ENCODE peak calls at places on chromosome 1, in ten cellular contexts. R is GM13976, L is nephron progenitor cell, G is breast epithelium, K is WTC11, A is hepatocyte, V is endothelial cell, B is A549, Z is progenitor cell of endocrine pancreas, M is suprapubic skin. D is an unnamed sample.

GRCh38 chr1:242211254-242212022 is 212.5 kb upstream of the MAP1LC3C start:
- DNase-seq in R (no peak), L (no peak), G (no peak), K (peak; percentile 14), A (peak; percentile 26), V (no peak), B (no peak), Z (no peak), M (no peak), D (no peak)

GRCh38 chr1:30990594-30990993 is 74.9 kb downstream of the PUM1 start:
- DNase-seq in R (no peak), L (no peak), G (no peak), K (no peak), A (no peak), V (no peak), B (no peak), Z (no peak), M (no peak), D (no peak)

GRCh38 chr1:235972316-235973090 is 92.4 kb downstream of the NID1 start:
- DNase-seq in R (peak; percentile 43), L (no peak), G (no peak), K (no peak), A (peak; percentile 25), V (no peak), B (no peak), Z (no peak), M (no peak), D (no peak)

GRCh38 chr1:64505232-64505943 is 35.5 kb downstream of the CACHD1 start:
- DNase-seq in R (peak; percentile 32), L (peak; percentile 78), G (no peak), K (peak; percentile 77), A (peak; percentile 68), V (peak; percentile 39), B (peak; percentile 14), Z (peak; percentile 50), M (peak; percentile 78), D (no peak)

GRCh38 chr1:32748348-32748747 is 45.8 kb upstream of the SYNC start:
- DNase-seq in R (no peak), L (no peak), G (no peak), K (no peak), A (no peak), V (no peak), B (no peak), Z (no peak), M (no peak), D (no peak)

GRCh38 chr1:236297161-236297560 is 15.4 kb upstream of the ERO1B start:
- DNase-seq in R (no peak), L (no peak), G (no peak), K (no peak), A (no peak), V (no peak), B (no peak), Z (no peak), M (no peak), D (no peak)

GRCh38 chr1:31479801-31480200 is 66.8 kb downstream of the SERINC2 start:
- DNase-seq in R (no peak), L (no peak), G (no peak), K (no peak), A (no peak), V (no peak), B (no peak), Z (no peak), M (no peak), D (no peak)

GRCh38 chr1:151892190-151892589 is 17.1 kb downstream of the THEM4 start:
- DNase-seq in R (no peak), L (no peak), G (no peak), K (no peak), A (no peak), V (no peak), B (no peak), Z (no peak), M (no peak), D (no peak)

GRCh38 chr1:180201451-180202200 is 28.4 kb upstream of the LHX4 start:
- DNase-seq in R (no peak), L (no peak), G (no peak), K (no peak), A (no peak), V (no peak), B (no peak), Z (no peak), M (no peak), D (no peak)

GRCh38 chr1:178096421-178096820 is 2.5 kb downstream of the RASAL2 start:
- DNase-seq in R (no peak), L (no peak), G (no peak), K (no peak), A (no peak), V (no peak), B (no peak), Z (no peak), M (no peak), D (no peak)

GRCh38 chr1:198776602-198777029 is 137.8 kb downstream of the PTPRC start:
- DNase-seq in R (no peak), L (no peak), G (no peak), K (no peak), A (no peak), V (peak; percentile 8), B (no peak), Z (no peak), M (no peak), D (no peak)

GRCh38 chr1:182809414-182809957 is 19.9 kb downstream of the NPL start:
- DNase-seq in R (no peak), L (no peak), G (no peak), K (no peak), A (no peak), V (no peak), B (no peak), Z (no peak), M (no peak), D (no peak)

GRCh38 chr1:53585565-53585964 is 126.4 kb downstream of the DMRTB1 start:
- DNase-seq in R (no peak), L (no peak), G (no peak), K (no peak), A (no peak), V (no peak), B (no peak), Z (no peak), M (peak; percentile 40), D (peak; percentile 56)

GRCh38 chr1:18414321-18414720 is 66.4 kb upstream of the KLHDC7A start:
- DNase-seq in R (no peak), L (no peak), G (no peak), K (no peak), A (peak; percentile 37), V (no peak), B (no peak), Z (no peak), M (no peak), D (no peak)

GRCh38 chr1:232278925-232279324 is 351.0 kb downstream of the SIPA1L2 start:
- DNase-seq in R (no peak), L (no peak), G (no peak), K (no peak), A (no peak), V (no peak), B (no peak), Z (no peak), M (no peak), D (no peak)

GRCh38 chr1:40898434-40898900 is 36.3 kb upstream of the CITED4 start:
- DNase-seq in R (peak; percentile 48), L (no peak), G (peak; percentile 43), K (no peak), A (no peak), V (no peak), B (peak; percentile 71), Z (no peak), M (no peak), D (no peak)

GRCh38 chr1:2641381-2642130 is 8.7 kb upstream of the MMEL1 start:
- DNase-seq in R (peak; percentile 36), L (no peak), G (no peak), K (no peak), A (peak; percentile 9), V (no peak), B (no peak), Z (no peak), M (no peak), D (no peak)

GRCh38 chr1:108316545-108316944 is 72.7 kb upstream of the NBPF4 start:
- DNase-seq in R (no peak), L (no peak), G (no peak), K (no peak), A (no peak), V (no peak), B (peak; percentile 14), Z (no peak), M (no peak), D (no peak)

GRCh38 chr1:24861821-24862727 is 68.0 kb downstream of the RUNX3 start:
- DNase-seq in R (no peak), L (no peak), G (no peak), K (no peak), A (peak; percentile 55), V (no peak), B (peak; percentile 28), Z (no peak), M (no peak), D (peak; percentile 71)
- TF ChIP-seq CTCF in R (no peak), L (no peak), G (no peak), K (no peak), A (peak; percentile 30), V (no peak), B (no peak), Z (peak; percentile 22), M (no peak), D (no peak)

DNA sequence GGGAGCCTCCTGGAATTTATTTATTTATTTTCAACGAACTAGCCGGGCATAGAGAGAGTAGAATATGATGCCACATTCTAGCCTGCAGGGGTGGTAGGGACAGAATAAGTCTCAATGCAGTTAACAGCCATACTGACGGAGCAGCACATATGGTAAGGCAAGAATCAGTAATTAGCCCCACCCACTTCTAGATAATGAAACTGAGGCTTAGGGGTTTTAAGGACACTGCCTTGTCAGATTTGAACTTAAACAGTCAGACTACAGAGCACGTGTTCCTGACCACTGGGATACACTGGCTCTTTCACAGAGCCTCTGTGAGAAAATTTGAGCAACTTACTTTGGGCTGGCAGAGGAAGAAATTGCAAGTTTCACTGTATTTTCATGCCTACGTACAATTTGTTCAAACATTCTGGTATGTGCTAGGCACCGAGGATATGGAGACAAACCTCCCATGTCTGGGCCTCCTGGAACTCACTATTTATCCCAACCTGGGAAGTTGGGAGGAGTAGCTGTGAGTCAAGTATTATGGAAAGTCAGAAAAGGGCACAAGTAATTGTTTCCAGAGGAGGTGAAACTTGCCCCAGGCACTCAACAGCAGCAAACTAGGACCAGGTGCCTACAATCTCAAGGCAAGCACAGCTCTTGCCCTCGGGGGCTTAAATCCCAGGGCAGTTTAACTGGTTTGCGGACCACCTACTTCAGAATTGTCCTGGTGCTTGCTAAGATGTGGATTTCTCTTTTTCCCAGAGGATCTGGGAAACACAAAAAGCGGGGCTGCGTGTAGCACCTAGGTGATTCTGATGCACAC is 1.6 kb upstream of the CLIC4 start:
- DNase-seq in R (peak; percentile 59), L (no peak), G (no peak), K (peak; percentile 57), A (peak; percentile 73), V (no peak), B (no peak), Z (no peak), M (peak; percentile 65), D (no peak)
- TF ChIP-seq CTCF in R (no peak), L (no peak), G (no peak), K (no peak), A (no peak), V (no peak), B (no peak), Z (no peak), M (no peak), D (no peak)

GRCh38 chr1:26555550-26555981 is 26.0 kb downstream of the RPS6KA1 start:
- DNase-seq in R (no peak), L (no peak), G (peak; percentile 68), K (no peak), A (no peak), V (no peak), B (no peak), Z (no peak), M (no peak), D (no peak)
- TF ChIP-seq CTCF in R (no peak), L (no peak), G (no peak), K (no peak), A (no peak), V (no peak), B (no peak), Z (no peak), M (no peak), D (no peak)

GRCh38 chr1:25809929-25810328 is 9.8 kb upstream of the MTFR1L start:
- DNase-seq in R (peak; percentile 37), L (no peak), G (no peak), K (no peak), A (no peak), V (no peak), B (no peak), Z (no peak), M (no peak), D (no peak)
- TF ChIP-seq CTCF in R (peak; percentile 3), L (no peak), G (no peak), K (no peak), A (no peak), V (no peak), B (no peak), Z (no peak), M (no peak), D (no peak)